ENCODE peak calls at places on chromosomes 13 and 19, in ten cellular contexts. One of them, this sample, is unnamed.

GRCh38 chr13:27082325-27082724 is 89.3 kb downstream of the USP12 start:
- DNase-seq in NCI-H1930: no peak
- DNase-seq in germinal center: no peak
- DNase-seq in neural progenitor cell: no peak
- DNase-seq in NCI-H1105: no peak
- DNase-seq in left ventricle myocardium superior: no peak
- DNase-seq in NT2/D1: no peak
- DNase-seq in body of pancreas: no peak
- DNase-seq in posterior vena cava: no peak
- DNase-seq in spleen: no peak
- DNase-seq in this sample: no peak

GRCh38 chr13:44921931-44922758 is 67.1 kb downstream of the NUFIP1 start:
- DNase-seq in germinal center: no peak
- DNase-seq in left ventricle myocardium superior: no peak
- DNase-seq in body of pancreas: peak; percentile 79
- DNase-seq in posterior vena cava: no peak
- DNase-seq in spleen: no peak
- DNase-seq in NCI-H1930: no peak
- DNase-seq in NCI-H1105: no peak
- DNase-seq in NT2/D1: no peak
- DNase-seq in neural progenitor cell: no peak
- DNase-seq in this sample: no peak

GRCh38 chr19:4744451-4745170 is 21.0 kb upstream of the DPP9 start:
- DNase-seq in NCI-H1105: no peak
- DNase-seq in posterior vena cava: no peak
- DNase-seq in spleen: no peak
- DNase-seq in germinal center: no peak
- DNase-seq in body of pancreas: peak; percentile 67
- DNase-seq in neural progenitor cell: no peak
- DNase-seq in left ventricle myocardium superior: no peak
- DNase-seq in NCI-H1930: no peak
- DNase-seq in NT2/D1: no peak
- DNase-seq in this sample: no peak

GRCh38 chr19:2428756-2429711 is 1.6 kb upstream of the TIMM13 start:
- DNase-seq in NCI-H1930: no peak
- DNase-seq in germinal center: no peak
- DNase-seq in posterior vena cava: no peak
- DNase-seq in NT2/D1: no peak
- DNase-seq in body of pancreas: no peak
- DNase-seq in NCI-H1105: peak; percentile 53
- DNase-seq in neural progenitor cell: no peak
- DNase-seq in spleen: peak; percentile 75
- DNase-seq in left ventricle myocardium superior: no peak
- DNase-seq in this sample: no peak

GRCh38 chr13:41780736-41781708 is 179.9 kb downstream of the VWA8 start:
- DNase-seq in NCI-H1105: no peak
- DNase-seq in NCI-H1930: no peak
- DNase-seq in neural progenitor cell: no peak
- DNase-seq in spleen: no peak
- DNase-seq in posterior vena cava: no peak
- DNase-seq in body of pancreas: peak; percentile 13
- DNase-seq in left ventricle myocardium superior: no peak
- DNase-seq in NT2/D1: no peak
- DNase-seq in germinal center: no peak
- DNase-seq in this sample: no peak

GRCh38 chr19:5696196-5697021 is 6.3 kb downstream of the RPL36 start:
- DNase-seq in posterior vena cava: peak; percentile 79
- DNase-seq in spleen: peak; percentile 74
- DNase-seq in body of pancreas: no peak
- DNase-seq in NCI-H1105: no peak
- DNase-seq in neural progenitor cell: no peak
- DNase-seq in NT2/D1: no peak
- DNase-seq in left ventricle myocardium superior: peak; percentile 33
- DNase-seq in germinal center: no peak
- DNase-seq in NCI-H1930: no peak
- DNase-seq in this sample: no peak

GRCh38 chr19:13978306-13978705 is 26.0 kb downstream of the DCAF15 start:
- DNase-seq in body of pancreas: peak; percentile 76
- DNase-seq in posterior vena cava: peak; percentile 93
- DNase-seq in NCI-H1930: peak; percentile 62
- DNase-seq in left ventricle myocardium superior: peak; percentile 92
- DNase-seq in NT2/D1: peak; percentile 95
- DNase-seq in NCI-H1105: peak; percentile 81
- DNase-seq in germinal center: no peak
- DNase-seq in spleen: peak; percentile 86
- DNase-seq in neural progenitor cell: peak; percentile 97
- DNase-seq in this sample: no peak

GRCh38 chr19:40740747-40741146 is 9.5 kb downstream of the ACTMAP start:
- DNase-seq in left ventricle myocardium superior: peak; percentile 68
- DNase-seq in germinal center: no peak
- DNase-seq in spleen: no peak
- DNase-seq in NCI-H1105: no peak
- DNase-seq in posterior vena cava: no peak
- DNase-seq in NCI-H1930: no peak
- DNase-seq in body of pancreas: no peak
- DNase-seq in NT2/D1: no peak
- DNase-seq in neural progenitor cell: no peak
- DNase-seq in this sample: no peak

GRCh38 chr19:39413903-39414608 is 1.6 kb downstream of the PLEKHG2 start:
- DNase-seq in posterior vena cava: peak; percentile 89
- DNase-seq in NCI-H1930: peak; percentile 41
- DNase-seq in NCI-H1105: no peak
- DNase-seq in neural progenitor cell: peak; percentile 60
- DNase-seq in germinal center: no peak
- DNase-seq in NT2/D1: no peak
- DNase-seq in body of pancreas: no peak
- DNase-seq in left ventricle myocardium superior: no peak
- DNase-seq in spleen: peak; percentile 87
- DNase-seq in this sample: no peak